ENCODE peak calls at places on chromosomes 3 and 15, in eight cellular contexts. C is neural progenitor cell, G is left cardiac atrium, Q is Right ventricle myocardium superior, N is AG20443, F is stomach, P is non-pigmented ciliary epithelial cell, Y is AG08395. H is an unnamed sample.
A peak's percentile ranks its signal among the peaks of the same experiment; 100 is the strongest.

GRCh38 chr3:27467545-27467944 is 16.6 kb downstream of the SLC4A7 start:
- DNase-seq in P (no peak), F (no peak), N (peak; percentile 52), Q (no peak), G (no peak), C (no peak), Y (peak; percentile 51), H (no peak)

GRCh38 chr15:99452010-99452409 is 113.8 kb upstream of the MEF2A start:
- DNase-seq in Y (no peak), C (no peak), G (no peak), P (no peak), F (no peak), Q (no peak), N (no peak), H (peak; percentile 73)

GRCh38 chr3:46065751-46066256 is 38.5 kb upstream of the XCR1 start:
- DNase-seq in P (no peak), F (no peak), C (no peak), N (no peak), Y (no peak), Q (no peak), G (no peak), H (no peak)

GRCh38 chr3:104785966-104786365 is 580.7 kb upstream of the ALCAM start:
- DNase-seq in P (no peak), N (no peak), Q (no peak), G (no peak), C (no peak), F (no peak), Y (no peak), H (no peak)

GRCh38 chr15:64456634-64457108 is 3.7 kb upstream of the ZNF609 start:
- DNase-seq in Y (no peak), F (no peak), G (no peak), P (no peak), Q (no peak), N (no peak), C (no peak), H (no peak)

GRCh38 chr3:168431436-168431835 is 335.7 kb upstream of the GOLIM4 start:
- DNase-seq in N (no peak), Y (no peak), Q (no peak), C (no peak), F (no peak), G (no peak), P (no peak), H (no peak)

GRCh38 chr3:146466596-146466995 is 2.8 kb downstream of the PLSCR2 start:
- DNase-seq in Y (no peak), N (no peak), P (no peak), F (no peak), G (no peak), Q (no peak), C (no peak), H (no peak)

GRCh38 chr3:76679510-76679909 is 360.4 kb upstream of the ROBO2 start:
- DNase-seq in C (no peak), G (no peak), Q (no peak), N (no peak), P (no peak), Y (no peak), F (no peak), H (no peak)

GRCh38 chr3:162973518-162973917 is 1476.9 kb downstream of the OTOL1 start:
- DNase-seq in N (no peak), P (no peak), Q (no peak), G (no peak), C (no peak), Y (no peak), F (no peak), H (no peak)

GRCh38 chr3:150059729-150060128 is 89.0 kb upstream of the PFN2 start:
- DNase-seq in P (no peak), Q (no peak), Y (no peak), F (no peak), N (no peak), G (no peak), C (no peak), H (no peak)

GRCh38 chr15:30649952-30650929 is 24.3 kb downstream of the ARHGAP11B start:
- DNase-seq in P (no peak), N (no peak), F (no peak), Y (no peak), G (no peak), C (no peak), Q (no peak), H (no peak)

GRCh38 chr3:171556574-171557145 is 96.5 kb upstream of the TNIK start:
- DNase-seq in P (no peak), Q (no peak), C (peak; percentile 22), F (no peak), Y (no peak), G (no peak), N (no peak), H (no peak)

GRCh38 chr3:30689202-30689641 is 82.8 kb downstream of the TGFBR2 start:
- DNase-seq in C (no peak), Q (peak; percentile 68), Y (peak; percentile 40), P (peak; percentile 28), G (no peak), F (peak; percentile 64), N (peak; percentile 16), H (no peak)

GRCh38 chr3:30578479-30578878 is 27.9 kb upstream of the TGFBR2 start:
- DNase-seq in Y (peak; percentile 86), P (peak; percentile 92), N (peak; percentile 87), G (peak; percentile 29), C (no peak), Q (peak; percentile 38), F (no peak), H (peak; percentile 86)

GRCh38 chr3:189588061-189588817 is 43.0 kb upstream of the TP63 start:
- DNase-seq in F (no peak), Y (peak; percentile 71), G (no peak), P (no peak), C (no peak), Q (no peak), N (peak; percentile 62), H (no peak)

GRCh38 chr3:33750216-33750558 is 32.1 kb upstream of the CLASP2 start:
- DNase-seq in G (no peak), Y (no peak), C (no peak), P (no peak), N (no peak), Q (no peak), F (no peak), H (no peak)

GRCh38 chr15:45635191-45635638 is 386 bp downstream of the SQOR start:
- DNase-seq in C (peak; percentile 55), Y (no peak), G (peak; percentile 74), Q (peak; percentile 82), N (peak; percentile 29), F (peak; percentile 73), P (no peak), H (peak; percentile 91)

GRCh38 chr15:45630958-45631691 is 3.7 kb upstream of the SQOR start:
- DNase-seq in Q (no peak), N (peak; percentile 89), G (peak; percentile 50), F (no peak), Y (peak; percentile 92), P (no peak), C (no peak), H (peak; percentile 81)

GRCh38 chr3:33074217-33075067 is 22.5 kb downstream of the GLB1 start:
- DNase-seq in C (peak; percentile 84), G (peak; percentile 54), N (peak; percentile 88), F (peak; percentile 69), Q (peak; percentile 60), Y (peak; percentile 85), P (no peak), H (no peak)

GRCh38 chr15:83449928-83450501 is 2.9 kb downstream of the SH3GL3 start:
- DNase-seq in G (no peak), Q (no peak), N (peak; percentile 50), P (no peak), F (no peak), Y (peak; percentile 48), C (no peak), H (no peak)

GRCh38 chr3:142915636-142916035 is 26.8 kb upstream of the PCOLCE2 start:
- DNase-seq in G (no peak), Q (no peak), P (no peak), Y (no peak), F (no peak), N (no peak), C (no peak), H (no peak)

GRCh38 chr3:42053476-42053875 is 37.7 kb upstream of the TRAK1 start:
- DNase-seq in C (no peak), Q (peak; percentile 81), F (peak; percentile 77), N (no peak), G (no peak), P (no peak), Y (no peak), H (no peak)

GRCh38 chr3:133124511-133124910 is 86.3 kb downstream of the TMEM108 start:
- DNase-seq in N (no peak), C (peak; percentile 8), G (peak; percentile 69), Y (no peak), Q (no peak), F (peak; percentile 64), P (no peak), H (no peak)

GRCh38 chr15:27820232-27820631 is 278.9 kb downstream of the OCA2 start:
- DNase-seq in C (no peak), Q (no peak), N (no peak), P (peak; percentile 22), G (no peak), Y (peak; percentile 52), F (no peak), H (no peak)

H was measured in posterior vena cava.